ENCODE peak calls at places on chromosomes 12 and 14, in eight cellular contexts. One of them, this sample, is unnamed.

GRCh38 chr12:82479511-82479910 is 121.2 kb downstream of the METTL25 start:
- DNase-seq in GM06990: no peak
- DNase-seq in H1: no peak
- DNase-seq in A549: no peak
- DNase-seq in AG04450: peak
- DNase-seq in IMR-90: peak
- DNase-seq in HFF-Myc: no peak
- DNase-seq in fibroblast of lung: peak
- DNase-seq in this sample: peak

GRCh38 chr12:57370696-57371095 is 60.1 kb downstream of the R3HDM2 start:
- DNase-seq in H1: no peak
- DNase-seq in GM06990: no peak
- DNase-seq in IMR-90: peak
- DNase-seq in AG04450: no peak
- DNase-seq in fibroblast of lung: no peak
- DNase-seq in HFF-Myc: no peak
- DNase-seq in A549: no peak
- DNase-seq in this sample: peak

GRCh38 chr12:22562187-22563028 is 18.1 kb upstream of the C2CD5 start:
- DNase-seq in HFF-Myc: no peak
- DNase-seq in IMR-90: no peak
- DNase-seq in GM06990: no peak
- DNase-seq in H1: no peak
- DNase-seq in fibroblast of lung: no peak
- DNase-seq in AG04450: no peak
- DNase-seq in A549: no peak
- DNase-seq in this sample: no peak

GRCh38 chr12:132124766-132125425 is 19.2 kb downstream of the DDX51 start:
- DNase-seq in HFF-Myc: no peak
- DNase-seq in A549: no peak
- DNase-seq in AG04450: no peak
- DNase-seq in IMR-90: no peak
- DNase-seq in fibroblast of lung: no peak
- DNase-seq in GM06990: no peak
- DNase-seq in H1: no peak
- DNase-seq in this sample: no peak

GRCh38 chr12:32444895-32445294 is 45.5 kb downstream of the FGD4 start:
- DNase-seq in H1: no peak
- DNase-seq in IMR-90: peak
- DNase-seq in GM06990: no peak
- DNase-seq in AG04450: no peak
- DNase-seq in fibroblast of lung: peak
- DNase-seq in A549: peak
- DNase-seq in HFF-Myc: peak
- DNase-seq in this sample: peak

GRCh38 chr14:65179918-65180724 is 77.8 kb upstream of the MAX start:
- DNase-seq in fibroblast of lung: peak
- DNase-seq in AG04450: peak
- DNase-seq in GM06990: peak
- DNase-seq in H1: no peak
- DNase-seq in HFF-Myc: peak
- DNase-seq in A549: peak
- DNase-seq in IMR-90: peak
- DNase-seq in this sample: peak

GRCh38 chr14:52286659-52287649 is 19.5 kb downstream of the PTGDR start:
- DNase-seq in fibroblast of lung: no peak
- DNase-seq in GM06990: no peak
- DNase-seq in A549: no peak
- DNase-seq in IMR-90: peak
- DNase-seq in HFF-Myc: no peak
- DNase-seq in H1: peak
- DNase-seq in AG04450: no peak
- DNase-seq in this sample: peak

GRCh38 chr12:128820723-128821432 is 2.9 kb downstream of the SLC15A4 start:
- DNase-seq in AG04450: no peak
- DNase-seq in GM06990: no peak
- DNase-seq in HFF-Myc: no peak
- DNase-seq in IMR-90: no peak
- DNase-seq in fibroblast of lung: no peak
- DNase-seq in H1: no peak
- DNase-seq in A549: no peak
- DNase-seq in this sample: no peak

GRCh38 chr14:68188174-68188573 is 368.6 kb downstream of the RAD51B start:
- DNase-seq in fibroblast of lung: no peak
- DNase-seq in AG04450: no peak
- DNase-seq in GM06990: no peak
- DNase-seq in H1: no peak
- DNase-seq in A549: no peak
- DNase-seq in IMR-90: no peak
- DNase-seq in HFF-Myc: no peak
- DNase-seq in this sample: no peak

GRCh38 chr12:62886796-62887195 is 48.2 kb downstream of the PPM1H start:
- DNase-seq in AG04450: no peak
- DNase-seq in fibroblast of lung: no peak
- DNase-seq in A549: no peak
- DNase-seq in H1: no peak
- DNase-seq in HFF-Myc: no peak
- DNase-seq in IMR-90: no peak
- DNase-seq in GM06990: no peak
- DNase-seq in this sample: no peak

GRCh38 chr12:3035171-3035570 is 42.0 kb upstream of the TSPAN9 start:
- DNase-seq in A549: no peak
- DNase-seq in fibroblast of lung: no peak
- DNase-seq in GM06990: no peak
- DNase-seq in IMR-90: peak
- DNase-seq in HFF-Myc: no peak
- DNase-seq in H1: no peak
- DNase-seq in AG04450: no peak
- DNase-seq in this sample: peak

GRCh38 chr12:121774968-121775474 is 18.5 kb downstream of the RHOF start:
- DNase-seq in IMR-90: no peak
- DNase-seq in A549: no peak
- DNase-seq in HFF-Myc: no peak
- DNase-seq in GM06990: no peak
- DNase-seq in AG04450: no peak
- DNase-seq in fibroblast of lung: no peak
- DNase-seq in H1: no peak
- DNase-seq in this sample: no peak

GRCh38 chr12:131827961-131828534 is at the start of gene MMP17:
- DNase-seq in IMR-90: peak
- DNase-seq in AG04450: no peak
- DNase-seq in HFF-Myc: no peak
- DNase-seq in fibroblast of lung: peak
- DNase-seq in GM06990: no peak
- DNase-seq in H1: peak
- DNase-seq in A549: peak
- DNase-seq in this sample: peak

GRCh38 chr12:103175625-103176024 is 218.2 kb downstream of the ASCL1 start:
- DNase-seq in IMR-90: no peak
- DNase-seq in fibroblast of lung: no peak
- DNase-seq in GM06990: no peak
- DNase-seq in AG04450: no peak
- DNase-seq in A549: no peak
- DNase-seq in H1: no peak
- DNase-seq in HFF-Myc: no peak
- DNase-seq in this sample: no peak

GRCh38 chr12:94269316-94269999 is 121.1 kb downstream of the PLXNC1 start:
- DNase-seq in fibroblast of lung: no peak
- DNase-seq in GM06990: peak
- DNase-seq in H1: no peak
- DNase-seq in IMR-90: no peak
- DNase-seq in HFF-Myc: no peak
- DNase-seq in AG04450: no peak
- DNase-seq in A549: no peak
- DNase-seq in this sample: no peak

GRCh38 chr14:57991353-57991752 is 125.5 kb upstream of the SLC35F4 start:
- DNase-seq in H1: no peak
- DNase-seq in AG04450: no peak
- DNase-seq in HFF-Myc: no peak
- DNase-seq in GM06990: no peak
- DNase-seq in fibroblast of lung: no peak
- DNase-seq in A549: no peak
- DNase-seq in IMR-90: no peak
- DNase-seq in this sample: no peak

GRCh38 chr12:15278816-15279658 is 43.3 kb upstream of the PTPRO start:
- DNase-seq in fibroblast of lung: peak
- DNase-seq in H1: no peak
- DNase-seq in HFF-Myc: peak
- DNase-seq in IMR-90: peak
- DNase-seq in AG04450: no peak
- DNase-seq in GM06990: no peak
- DNase-seq in A549: no peak
- DNase-seq in this sample: peak

GRCh38 chr14:37641117-37641516 is 45.7 kb downstream of the TTC6 start:
- DNase-seq in GM06990: no peak
- DNase-seq in HFF-Myc: no peak
- DNase-seq in A549: peak
- DNase-seq in H1: no peak
- DNase-seq in fibroblast of lung: no peak
- DNase-seq in IMR-90: no peak
- DNase-seq in AG04450: no peak
- DNase-seq in this sample: no peak
- TF ChIP-seq CTCF in GM06990: no peak
- TF ChIP-seq CTCF in HFF-Myc: no peak
- TF ChIP-seq CTCF in A549: no peak
- TF ChIP-seq CTCF in H1: no peak
- TF ChIP-seq CTCF in fibroblast of lung: no peak
- TF ChIP-seq CTCF in IMR-90: no peak
- TF ChIP-seq CTCF in AG04450: no peak
- TF ChIP-seq CTCF in this sample: no peak

DNA sequence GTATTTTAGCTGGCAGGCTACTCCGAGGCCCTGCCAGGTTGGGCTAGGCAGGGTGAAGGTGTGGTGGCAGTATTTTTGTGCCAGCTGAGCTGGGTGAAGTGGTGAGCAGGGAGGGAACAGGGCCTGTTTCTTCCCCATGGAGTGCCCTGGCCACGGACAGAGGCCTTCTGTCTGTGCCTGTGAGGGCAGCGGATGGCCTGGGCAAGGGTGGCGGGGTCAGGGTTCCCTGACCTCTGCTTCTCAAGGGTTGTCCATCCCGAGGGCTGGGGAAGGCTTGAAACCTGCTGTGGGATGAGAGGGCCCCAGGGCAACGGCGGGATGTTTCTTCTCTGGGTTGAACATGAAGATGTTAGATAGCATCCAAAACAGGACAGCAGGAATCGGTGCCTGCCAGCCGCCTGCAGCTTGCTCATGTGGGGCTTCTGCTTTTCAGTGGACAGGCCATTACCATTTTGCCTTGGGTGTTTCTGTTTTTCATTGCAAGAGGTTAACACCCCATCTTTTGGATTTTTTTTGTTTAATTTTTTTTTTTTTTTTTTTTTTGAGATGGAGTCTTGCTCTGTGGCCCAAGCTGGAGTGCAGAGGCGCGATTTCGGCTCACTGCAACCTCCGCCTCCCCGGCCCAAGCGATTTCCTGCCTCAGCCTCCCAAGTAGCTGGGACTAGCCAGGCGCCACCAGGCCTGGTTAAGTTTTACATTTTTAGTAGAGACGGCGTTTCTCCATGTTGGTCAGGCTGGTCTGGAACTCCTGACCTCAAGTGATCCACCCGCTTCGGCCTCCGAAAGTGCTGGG is 3.3 kb downstream of the MTA1 start:
- DNase-seq in IMR-90: no peak
- DNase-seq in H1: no peak
- DNase-seq in fibroblast of lung: no peak
- DNase-seq in A549: no peak
- DNase-seq in AG04450: no peak
- DNase-seq in HFF-Myc: no peak
- DNase-seq in GM06990: no peak
- DNase-seq in this sample: no peak
- H3K4me3 ChIP-seq in IMR-90: no peak
- H3K4me3 ChIP-seq in H1: no peak
- H3K4me3 ChIP-seq in fibroblast of lung: no peak
- H3K4me3 ChIP-seq in A549: no peak
- H3K4me3 ChIP-seq in AG04450: no peak
- H3K4me3 ChIP-seq in HFF-Myc: peak
- H3K4me3 ChIP-seq in GM06990: no peak
- H3K4me3 ChIP-seq in this sample: no peak

GRCh38 chr14:95690815-95691214 is 4.6 kb downstream of the TCL1B start:
- DNase-seq in A549: no peak
- DNase-seq in H1: no peak
- DNase-seq in GM06990: no peak
- DNase-seq in IMR-90: no peak
- DNase-seq in AG04450: no peak
- DNase-seq in HFF-Myc: no peak
- DNase-seq in fibroblast of lung: no peak
- DNase-seq in this sample: no peak
- TF ChIP-seq CTCF in A549: no peak
- TF ChIP-seq CTCF in H1: no peak
- TF ChIP-seq CTCF in GM06990: no peak
- TF ChIP-seq CTCF in IMR-90: no peak
- TF ChIP-seq CTCF in AG04450: no peak
- TF ChIP-seq CTCF in HFF-Myc: no peak
- TF ChIP-seq CTCF in fibroblast of lung: no peak
- TF ChIP-seq CTCF in this sample: no peak

DNA sequence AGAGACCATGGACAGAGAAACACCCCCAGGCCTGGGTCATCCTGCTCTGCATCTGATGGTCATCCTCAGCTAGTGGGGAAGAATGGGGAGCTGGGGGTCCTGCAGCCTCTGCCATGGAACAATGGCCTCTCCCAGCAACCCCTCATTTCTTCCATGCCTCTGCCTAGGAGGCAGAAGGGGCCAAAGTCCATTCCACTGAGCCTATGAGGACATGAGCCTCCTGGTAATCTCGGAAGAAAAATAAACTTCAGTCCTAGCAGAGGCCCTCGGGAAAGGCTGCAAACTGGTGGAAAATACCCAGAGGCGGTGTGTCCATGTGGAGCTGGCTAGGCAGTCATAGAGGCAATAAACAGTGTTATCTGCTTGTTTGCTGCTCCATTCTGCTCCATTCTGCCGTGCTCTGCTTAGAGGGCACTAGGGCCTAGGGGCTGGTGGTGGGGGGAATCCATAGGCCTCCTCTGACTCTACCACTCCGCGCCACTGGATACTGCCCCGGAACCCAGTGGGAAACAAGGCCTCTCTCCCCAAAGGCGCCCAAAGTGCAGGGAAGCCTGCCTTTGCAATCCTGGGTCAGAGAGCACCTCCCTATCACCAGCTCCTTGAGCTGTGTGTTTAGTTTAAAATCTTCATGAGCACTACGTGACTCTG is 4.5 kb downstream of the PGF start:
- DNase-seq in A549: no peak
- DNase-seq in H1: no peak
- DNase-seq in HFF-Myc: no peak
- DNase-seq in AG04450: no peak
- DNase-seq in fibroblast of lung: no peak
- DNase-seq in IMR-90: peak
- DNase-seq in GM06990: no peak
- DNase-seq in this sample: no peak
- H3K4me3 ChIP-seq in A549: no peak
- H3K4me3 ChIP-seq in H1: no peak
- H3K4me3 ChIP-seq in HFF-Myc: no peak
- H3K4me3 ChIP-seq in AG04450: no peak
- H3K4me3 ChIP-seq in fibroblast of lung: no peak
- H3K4me3 ChIP-seq in IMR-90: no peak
- H3K4me3 ChIP-seq in GM06990: no peak
- H3K4me3 ChIP-seq in this sample: no peak

DNA sequence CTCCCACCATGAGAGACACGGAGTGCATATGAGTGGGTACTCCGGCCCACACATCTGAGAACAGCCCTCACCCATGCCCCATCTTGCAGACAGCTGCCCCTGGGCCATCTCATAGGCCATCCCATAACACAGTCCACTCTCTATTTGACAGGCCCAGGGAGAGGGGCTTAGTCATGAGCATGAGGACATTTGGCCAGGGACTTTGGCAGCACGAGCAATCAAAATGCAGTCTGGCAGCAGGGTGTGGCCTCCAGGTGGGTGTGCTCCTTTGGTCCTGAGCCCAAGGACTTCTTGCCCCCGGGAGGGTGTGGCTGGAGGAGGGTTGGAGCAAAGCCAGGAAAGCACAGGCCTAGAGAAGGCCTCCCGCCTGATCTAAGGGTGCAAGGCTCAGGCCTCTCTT is 25.6 kb downstream of the EMP1 start:
- DNase-seq in A549: peak
- DNase-seq in H1: no peak
- DNase-seq in GM06990: no peak
- DNase-seq in IMR-90: no peak
- DNase-seq in fibroblast of lung: no peak
- DNase-seq in HFF-Myc: no peak
- DNase-seq in AG04450: no peak
- DNase-seq in this sample: no peak
- TF ChIP-seq CTCF in A549: no peak
- TF ChIP-seq CTCF in H1: no peak
- TF ChIP-seq CTCF in GM06990: no peak
- TF ChIP-seq CTCF in IMR-90: no peak
- TF ChIP-seq CTCF in fibroblast of lung: no peak
- TF ChIP-seq CTCF in HFF-Myc: no peak
- TF ChIP-seq CTCF in AG04450: no peak
- TF ChIP-seq CTCF in this sample: no peak

This sample was measured in AG10803.